ENCODE peak calls at places on chromosomes 11 and 22, in five cellular contexts. Y is osteocyte, L is neural crest cell, F is left ventricle myocardium inferior, C is Calu3. S is an unnamed sample.

GRCh38 chr11:3160252-3161031 is 4.7 kb downstream of the OSBPL5 start:
- DNase-seq in Y (peak; percentile 94), L (peak; percentile 85), F (peak; percentile 90), C (peak; percentile 61), S (no peak)

GRCh38 chr11:64060861-64061444 is 25.2 kb downstream of the FLRT1 start:
- DNase-seq in Y (no peak), L (peak; percentile 58), F (peak; percentile 42), C (peak; percentile 54), S (peak; percentile 55)

GRCh38 chr22:32587449-32587848 is 112.8 kb downstream of the FBXO7 start:
- DNase-seq in Y (no peak), L (no peak), F (no peak), C (no peak), S (no peak)

GRCh38 chr11:89436071-89436470 is 55.1 kb downstream of the NOX4 start:
- DNase-seq in Y (no peak), L (no peak), F (no peak), C (no peak), S (no peak)

GRCh38 chr11:31768744-31769143 is 42.4 kb downstream of the PAX6 start:
- DNase-seq in Y (no peak), L (no peak), F (no peak), C (no peak), S (no peak)

GRCh38 chr11:23353611-23354010 is 493.3 kb upstream of the CCDC179 start:
- DNase-seq in Y (no peak), L (no peak), F (no peak), C (no peak), S (no peak)

GRCh38 chr11:18065572-18065971 is 19.5 kb upstream of the TPH1 start:
- DNase-seq in Y (no peak), L (no peak), F (no peak), C (no peak), S (no peak)

GRCh38 chr11:120057595-120058581 is 80.0 kb downstream of the TRIM29 start:
- DNase-seq in Y (peak; percentile 80), L (no peak), F (no peak), C (peak; percentile 16), S (no peak)

GRCh38 chr22:44538518-44539315 is 40.7 kb upstream of the RTL6 start:
- DNase-seq in Y (no peak), L (no peak), F (no peak), C (no peak), S (no peak)

GRCh38 chr22:38203090-38203810 is 1.5 kb downstream of the MAFF start:
- DNase-seq in Y (no peak), L (no peak), F (no peak), C (peak; percentile 71), S (no peak)

GRCh38 chr11:108901359-108901758 is 236.5 kb downstream of the DDX10 start:
- DNase-seq in Y (no peak), L (no peak), F (no peak), C (no peak), S (no peak)
- TF ChIP-seq CTCF in Y (no peak), L (no peak), F (no peak), C (no peak), S (no peak)

GRCh38 chr22:29253561-29254282 is 14.1 kb downstream of the RHBDD3 start:
- DNase-seq in Y (peak; percentile 78), L (no peak), F (no peak), C (no peak), S (no peak)
- TF ChIP-seq CTCF in Y (no peak), L (no peak), F (no peak), C (no peak), S (no peak)

GRCh38 chr11:73596547-73596946 is 1.4 kb downstream of the FAM168A start:
- DNase-seq in Y (no peak), L (no peak), F (no peak), C (no peak), S (no peak)

GRCh38 chr11:73597340-73597955 is 464 bp downstream of the FAM168A start:
- DNase-seq in Y (no peak), L (no peak), F (no peak), C (no peak), S (no peak)

GRCh38 chr11:73598719-73599379 is 937 bp upstream of the FAM168A start:
- DNase-seq in Y (no peak), L (no peak), F (no peak), C (no peak), S (no peak)

GRCh38 chr11:73592640-73593039 is 5.3 kb downstream of the FAM168A start:
- DNase-seq in Y (no peak), L (no peak), F (no peak), C (no peak), S (no peak)

GRCh38 chr11:73597956-73598718 is at the start of gene FAM168A:
- DNase-seq in Y (peak; percentile 97), L (peak; percentile 84), F (peak; percentile 97), C (peak; percentile 92), S (peak; percentile 81)
- TF ChIP-seq CTCF in Y (peak; percentile 26), L (peak; percentile 56), F (peak; percentile 54), C (no peak), S (no peak)

GRCh38 chr22:20021196-20022181 is 579 bp downstream of the TANGO2 start:
- DNase-seq in Y (no peak), L (no peak), F (peak; percentile 82), C (peak; percentile 49), S (no peak)
- TF ChIP-seq CTCF in Y (no peak), L (no peak), F (no peak), C (no peak), S (no peak)

DNA sequence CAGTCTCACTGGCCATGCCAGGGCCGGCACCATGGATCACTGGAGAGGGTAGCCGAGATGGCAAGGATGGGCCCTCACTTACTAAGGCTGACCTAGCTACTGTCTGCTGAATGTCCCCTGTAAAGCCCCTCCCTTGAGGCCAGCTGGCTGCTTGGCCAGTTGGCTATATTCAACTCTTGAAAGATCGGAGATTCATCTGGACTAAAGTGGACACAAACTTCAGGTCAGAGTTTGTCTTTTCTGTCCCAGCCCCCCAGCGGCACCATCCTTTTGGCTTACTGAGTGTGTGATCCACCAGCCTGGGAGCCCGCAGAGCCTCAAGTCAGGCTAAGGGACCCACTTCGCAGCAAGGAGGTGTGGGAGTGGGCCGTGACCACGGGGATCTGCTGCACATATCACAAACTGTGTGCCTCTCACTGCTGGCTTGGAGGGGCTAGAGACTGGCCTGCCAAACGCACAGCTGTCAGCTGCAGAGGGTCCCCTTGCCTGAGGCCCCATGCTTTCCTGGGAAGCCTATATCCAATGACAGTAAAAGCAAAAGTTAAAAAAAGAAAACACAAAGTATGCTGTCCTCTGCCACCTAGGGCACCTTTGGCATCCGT is 90.1 kb downstream of the MYEOV start:
- DNase-seq in Y (peak; percentile 81), L (no peak), F (no peak), C (no peak), S (no peak)
- TF ChIP-seq CTCF in Y (no peak), L (no peak), F (no peak), C (no peak), S (no peak)

GRCh38 chr11:132942611-132943324 is 589.5 kb downstream of the OPCML start:
- DNase-seq in Y (peak; percentile 66), L (peak; percentile 23), F (no peak), C (no peak), S (no peak)
- TF ChIP-seq CTCF in Y (peak; percentile 16), L (peak; percentile 44), F (no peak), C (no peak), S (no peak)

GRCh38 chr22:37002633-37003032 is 16.6 kb downstream of the TST start:
- DNase-seq in Y (no peak), L (no peak), F (no peak), C (no peak), S (no peak)

GRCh38 chr22:37001826-37002225 is 17.4 kb downstream of the TST start:
- DNase-seq in Y (no peak), L (no peak), F (no peak), C (no peak), S (no peak)

GRCh38 chr22:36999463-36999862 is 19.8 kb downstream of the TST start:
- DNase-seq in Y (no peak), L (no peak), F (no peak), C (no peak), S (no peak)

GRCh38 chr22:37000676-37001534 is 18.3 kb downstream of the TST start:
- DNase-seq in Y (no peak), L (no peak), F (no peak), C (no peak), S (no peak)

DNA sequence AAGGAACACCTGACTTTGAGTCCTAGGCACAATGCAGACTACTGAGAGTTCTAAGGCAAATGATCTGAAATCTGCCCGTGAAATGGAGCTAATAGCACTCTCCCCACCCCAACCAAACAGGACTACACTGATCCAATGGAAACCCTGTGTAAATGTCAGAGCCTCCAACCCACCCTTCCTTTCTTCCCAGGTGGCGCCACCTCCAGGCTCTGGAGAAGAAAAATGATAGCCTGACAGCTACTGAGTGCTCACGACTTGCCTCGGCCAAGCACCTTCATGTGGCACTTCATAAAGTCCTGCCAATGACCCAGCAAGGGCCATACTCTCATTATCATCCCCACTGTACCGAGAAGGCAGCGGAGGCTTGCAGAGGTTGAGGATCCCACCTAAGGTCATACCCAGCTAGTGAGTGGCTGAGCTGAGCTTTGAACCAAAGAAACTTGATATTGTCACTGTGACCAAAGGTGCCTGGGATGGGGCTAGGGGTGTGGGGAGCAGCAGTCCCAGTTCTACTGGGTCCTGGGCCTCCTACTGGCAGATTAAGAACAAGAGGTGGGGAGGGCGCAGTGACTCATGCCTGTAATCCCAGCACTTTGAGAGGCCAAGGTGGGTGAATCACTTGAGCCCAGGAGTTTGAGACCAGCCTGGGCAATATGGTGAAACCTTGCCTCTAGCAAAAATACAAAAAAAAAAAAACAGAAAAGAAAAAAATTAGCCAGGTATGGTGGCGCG is 20.5 kb downstream of the TST start:
- DNase-seq in Y (no peak), L (no peak), F (no peak), C (no peak), S (no peak)
- TF ChIP-seq CTCF in Y (no peak), L (no peak), F (no peak), C (no peak), S (no peak)

DNA sequence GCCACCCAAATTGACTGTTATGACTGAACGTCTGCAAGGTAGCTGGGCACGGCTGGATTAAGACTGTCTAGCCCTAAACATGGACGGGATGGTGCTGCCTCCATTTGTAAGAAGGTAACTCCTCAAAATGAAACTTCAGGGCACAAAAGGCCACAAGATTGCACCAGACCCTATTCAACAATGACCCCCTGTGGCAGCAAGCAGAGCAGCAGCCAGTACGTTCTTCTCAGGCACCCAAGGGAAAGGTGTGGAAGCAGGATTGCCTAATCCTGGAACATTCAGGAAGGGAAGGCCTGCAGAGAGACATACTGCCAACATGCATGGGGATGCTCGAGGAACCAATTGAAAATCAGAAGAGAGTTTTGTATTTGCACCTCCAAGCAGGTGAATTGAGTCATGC is 4.5 kb upstream of the TBX10 start:
- DNase-seq in Y (no peak), L (no peak), F (no peak), C (no peak), S (no peak)
- TF ChIP-seq CTCF in Y (peak; percentile 11), L (peak; percentile 41), F (peak; percentile 19), C (peak; percentile 19), S (no peak)